ENCODE peak calls at places on chromosomes 4 and X, in five cellular contexts. C, V, O, N and T are unnamed samples. For H3K4me1, the result is how much of the 10 kb centered on the place peaks cover.

GRCh38 chr4:99983289-99983943 is 33.3 kb upstream of the H2AZ1 start:
- DNase-seq in V (no peak), N (peak), O (no peak), C (no peak), T (no peak)

GRCh38 chrX:70494441-70494840 is 49.8 kb downstream of the DLG3 start:
- DNase-seq in C (no peak), O (no peak), N (no peak), V (no peak), T (no peak)

GRCh38 chr4:32042486-32042885 is 1322.3 kb downstream of the PCDH7 start:
- DNase-seq in O (no peak), C (no peak), V (no peak), N (no peak), T (no peak)

GRCh38 chr4:24979554-24979953 is 51.2 kb downstream of the LGI2 start:
- DNase-seq in C (no peak), N (no peak), O (no peak), V (no peak), T (peak)

GRCh38 chr4:88146891-88147290 is 11.5 kb downstream of the ABCG2 start:
- DNase-seq in O (no peak), C (no peak), V (no peak), N (no peak), T (no peak)

GRCh38 chrX:103369479-103369878 is 6.9 kb upstream of the BEX3 start:
- DNase-seq in V (no peak), O (no peak), N (no peak), C (no peak), T (no peak)

GRCh38 chrX:20437678-20438077 is 171.0 kb upstream of the RPS6KA3 start:
- DNase-seq in O (no peak), N (no peak), V (peak), C (no peak), T (peak)

GRCh38 chr4:23986270-23986669 is 96.4 kb upstream of the PPARGC1A start:
- DNase-seq in V (no peak), O (no peak), C (no peak), N (no peak), T (no peak)

GRCh38 chr4:62571494-62571893 is 1371.4 kb downstream of the ADGRL3 start:
- DNase-seq in C (no peak), V (peak), O (no peak), N (no peak), T (no peak)

GRCh38 chr4:11720292-11720691 is 291.6 kb upstream of the HS3ST1 start:
- DNase-seq in C (peak), O (no peak), V (no peak), N (no peak), T (peak)

GRCh38 chr4:89469930-89470375 is 162.4 kb upstream of the GPRIN3 start:
- DNase-seq in V (no peak), O (no peak), N (peak), C (peak), T (peak)

GRCh38 chrX:10509397-10509796 is 111.0 kb downstream of the MID1 start:
- DNase-seq in O (no peak), C (no peak), V (no peak), N (no peak), T (no peak)

GRCh38 chrX:46683023-46683422 is 75.9 kb downstream of the SLC9A7 start:
- DNase-seq in N (no peak), V (peak), O (no peak), C (peak), T (no peak)

GRCh38 chrX:148380614-148381561 is 119.5 kb upstream of the AFF2 start:
- DNase-seq in C (no peak), O (no peak), N (peak), V (no peak), T (no peak)

GRCh38 chrX:122739770-122740169 is 444.3 kb upstream of the GRIA3 start:
- DNase-seq in V (peak), C (peak), O (no peak), N (no peak), T (no peak)

GRCh38 chr4:7890635-7891393 is 48.8 kb downstream of the AFAP1 start:
- DNase-seq in V (peak), N (no peak), C (peak), O (no peak), T (peak)
- H3K4me1 ChIP-seq in V (under half), N (under half), C (half or more), O (under half), T (under half)

GRCh38 chrX:116277391-116277790 is 106.8 kb downstream of the AGTR2 start:
- DNase-seq in O (no peak), V (no peak), C (no peak), N (no peak), T (no peak)

GRCh38 chrX:116272881-116273280 is 102.3 kb downstream of the AGTR2 start:
- DNase-seq in N (no peak), C (peak), O (no peak), V (no peak), T (no peak)

GRCh38 chrX:116276191-116276700 is 105.7 kb downstream of the AGTR2 start:
- DNase-seq in O (no peak), C (no peak), N (no peak), V (no peak), T (no peak)

GRCh38 chrX:116267511-116268040 is 97.0 kb downstream of the AGTR2 start:
- DNase-seq in N (no peak), V (no peak), C (no peak), O (no peak), T (no peak)

DNA sequence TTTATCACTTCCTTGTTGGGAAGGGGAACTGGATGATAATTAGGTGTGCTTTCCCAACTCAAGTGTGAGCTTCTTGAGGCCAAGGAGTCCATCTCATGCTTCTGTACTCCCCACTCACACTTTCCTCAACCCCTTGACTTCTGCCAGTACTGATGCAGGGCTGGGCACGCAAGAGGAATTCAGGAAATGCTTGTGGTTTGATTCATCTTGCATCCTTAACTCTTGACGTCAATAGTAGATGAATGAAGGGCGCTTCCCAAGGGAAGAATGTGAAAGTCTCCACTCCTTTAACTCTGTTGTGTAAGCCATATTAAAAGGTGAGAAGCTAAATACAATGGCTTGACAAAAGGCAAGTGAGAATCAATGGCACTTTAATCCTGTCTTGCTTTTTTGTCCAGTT is 101.8 kb downstream of the AGTR2 start:
- DNase-seq in O (no peak), V (no peak), N (no peak), C (peak), T (peak)
- TF ChIP-seq MYC in O (no peak), V (no peak), N (no peak), C (no peak), T (no peak)

DNA sequence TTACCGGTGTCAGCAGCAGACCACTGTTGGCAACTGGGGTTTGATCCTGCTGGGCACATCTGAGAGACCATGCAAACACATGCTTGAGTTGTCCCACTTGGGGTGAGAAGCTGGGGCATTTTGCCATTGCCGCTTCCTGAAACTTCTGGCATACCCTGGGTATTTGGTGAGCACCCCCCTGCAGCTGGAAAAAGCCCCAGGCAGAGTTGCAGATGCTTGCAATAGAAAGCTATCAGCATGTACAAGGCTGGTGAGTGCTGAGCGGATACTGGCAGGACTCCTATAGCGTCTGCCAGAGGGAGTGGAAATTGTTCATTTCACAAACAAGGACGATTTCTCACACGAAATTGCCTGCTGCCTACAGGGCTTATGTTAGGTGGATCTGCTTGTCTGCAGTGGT is 32.3 kb downstream of the SUPT20HL1 start:
- DNase-seq in O (no peak), C (no peak), N (no peak), V (no peak), T (no peak)
- H3K4me1 ChIP-seq in O (under half), C (under half), N (under half), V (under half), T (under half)

DNA sequence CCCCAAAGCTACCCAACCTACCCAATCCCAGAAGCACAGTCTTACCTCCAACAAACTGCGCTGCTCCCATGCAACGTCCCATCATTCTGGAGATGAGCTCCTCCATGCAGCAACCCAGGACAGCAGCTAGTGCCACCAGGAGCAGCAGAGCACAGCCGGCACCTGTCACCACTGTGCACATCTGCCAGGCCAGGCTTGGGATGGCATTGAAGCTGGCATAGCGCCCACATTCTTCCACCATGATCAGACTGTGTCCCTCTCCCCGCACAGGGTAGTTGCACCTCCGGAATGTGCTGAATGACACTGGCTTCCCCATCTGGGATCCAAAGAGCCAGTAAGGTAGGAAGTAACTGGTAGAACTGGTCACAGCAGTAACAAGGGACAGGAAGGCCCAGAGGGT is 8.8 kb downstream of the LHFPL1 start:
- DNase-seq in V (no peak), N (no peak), C (no peak), O (no peak), T (no peak)
- TF ChIP-seq MYC in V (no peak), N (no peak), C (no peak), O (no peak), T (no peak)

DNA sequence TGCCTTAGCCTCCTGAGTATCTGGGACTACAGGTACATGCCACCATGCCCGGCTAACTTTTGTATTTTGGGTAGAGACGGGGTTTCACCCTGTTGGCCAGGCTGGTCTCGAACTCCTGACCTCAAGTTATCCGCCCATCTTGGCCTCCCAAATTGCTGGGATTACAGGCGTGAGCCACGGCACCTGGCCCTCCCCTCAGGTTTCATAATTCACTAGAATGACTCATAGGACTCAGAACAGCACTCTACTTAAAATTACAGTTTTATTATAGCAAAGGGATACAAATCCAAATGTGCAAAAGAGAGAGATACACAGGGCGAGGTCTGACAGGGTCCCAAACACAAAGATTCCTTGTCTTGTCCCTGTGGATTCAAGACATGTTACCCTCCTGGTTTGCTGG is 5.0 kb downstream of the YIPF6 start:
- DNase-seq in V (no peak), C (no peak), N (no peak), O (no peak), T (no peak)
- H3K4me1 ChIP-seq in V (under half), C (under half), N (under half), O (under half), T (under half)

GRCh38 chr4:52643846-52644245 is 15.3 kb downstream of the USP46 start:
- DNase-seq in N (no peak), V (peak), C (no peak), O (no peak), T (peak)
- TF ChIP-seq MYC in N (no peak), V (no peak), C (no peak), O (no peak), T (no peak)

GRCh38 chr4:168876106-168876505 is 133.9 kb downstream of the CBR4 start:
- DNase-seq in O (no peak), V (no peak), N (no peak), C (no peak), T (no peak)
- H3K4me1 ChIP-seq in O (under half), V (under half), N (under half), C (under half), T (under half)

GRCh38 chrX:41868392-41868977 is 54.9 kb downstream of the CASK start:
- DNase-seq in C (no peak), V (no peak), O (no peak), N (no peak), T (peak)

GRCh38 chrX:41875142-41875541 is 48.2 kb downstream of the CASK start:
- DNase-seq in O (no peak), V (no peak), N (no peak), C (no peak), T (no peak)

GRCh38 chrX:41870719-41871151 is 52.6 kb downstream of the CASK start:
- DNase-seq in C (peak), V (peak), O (no peak), N (no peak), T (no peak)
- TF ChIP-seq MYC in C (no peak), V (no peak), O (no peak), N (no peak), T (no peak)

GRCh38 chrX:330726-331144 is 12.1 kb upstream of the GTPBP6 start:
- DNase-seq in V (no peak), C (no peak), O (no peak), N (no peak), T (no peak)
- H3K4me1 ChIP-seq in V (under half), C (under half), O (under half), N (under half), T (under half)